ENCODE peak calls at places on chromosomes 16 and 17, in eight cellular contexts. D is brain microvascular endothelial cell, I is mesendoderm, O is fibroblast of the aortic adventitia, L is adipocyte, A is AG09309, U is psoas muscle, F is gastrocnemius medialis. N is an unnamed sample.
A peak's percentile ranks its signal among the peaks of the same experiment; 100 is the strongest.

GRCh38 chr17:18038149-18038850 is 668 bp downstream of the ATPAF2 start:
- DNase-seq in A (no peak), F (no peak), U (no peak), D (no peak), O (no peak), L (peak; percentile 36), I (peak; percentile 24), N (peak; percentile 26)

GRCh38 chr17:73069164-73069774 is 23.2 kb downstream of the SLC39A11 start:
- DNase-seq in O (no peak), U (no peak), A (no peak), L (no peak), D (no peak), F (no peak), I (peak; percentile 18), N (no peak)

GRCh38 chr17:39624313-39624712 is 2.4 kb upstream of the PPP1R1B start:
- DNase-seq in D (no peak), O (no peak), L (no peak), F (no peak), A (no peak), I (no peak), U (no peak), N (no peak)

GRCh38 chr17:80008383-80008840 is 27.3 kb downstream of the TBC1D16 start:
- DNase-seq in L (peak; percentile 85), O (peak; percentile 56), F (peak; percentile 53), A (no peak), D (peak; percentile 44), U (peak; percentile 83), I (peak; percentile 83), N (peak; percentile 63)

GRCh38 chr17:48247038-48247437 is 139.5 kb downstream of the SNX11 start:
- DNase-seq in U (no peak), D (no peak), A (no peak), O (no peak), L (no peak), I (no peak), F (no peak), N (no peak)

GRCh38 chr16:4564661-4565267 is 8.6 kb downstream of the C16orf96 start:
- DNase-seq in D (no peak), O (no peak), F (no peak), I (peak; percentile 28), A (no peak), U (no peak), L (no peak), N (no peak)

GRCh38 chr16:22890976-22891375 is 77.0 kb downstream of the HS3ST2 start:
- DNase-seq in A (no peak), I (no peak), L (no peak), D (no peak), O (no peak), F (no peak), U (no peak), N (no peak)

GRCh38 chr17:27959382-27959709 is 66.2 kb upstream of the LYRM9 start:
- DNase-seq in O (no peak), A (no peak), D (no peak), F (no peak), I (peak; percentile 76), U (no peak), L (no peak), N (no peak)

GRCh38 chr16:1533443-1533951 is at the start of gene TMEM204:
- DNase-seq in I (peak; percentile 55), D (peak; percentile 46), O (peak; percentile 86), F (peak; percentile 61), L (peak; percentile 80), A (peak; percentile 40), U (peak; percentile 79), N (peak; percentile 86)

GRCh38 chr17:17702821-17703607 is 21.8 kb downstream of the RAI1 start:
- DNase-seq in A (no peak), F (no peak), L (no peak), D (no peak), O (no peak), I (peak; percentile 79), U (no peak), N (peak; percentile 60)

GRCh38 chr16:14669776-14670175 is 24.3 kb downstream of the PLA2G10 start:
- DNase-seq in I (no peak), D (no peak), U (no peak), L (no peak), A (no peak), O (no peak), F (no peak), N (no peak)

GRCh38 chr16:1019934-1020305 is 38.4 kb downstream of the SOX8 start:
- DNase-seq in D (no peak), A (no peak), O (peak; percentile 31), L (no peak), I (no peak), F (no peak), U (no peak), N (peak; percentile 16)

GRCh38 chr17:49887744-49888360 is 40.0 kb upstream of the TAC4 start:
- DNase-seq in I (no peak), F (no peak), A (no peak), L (no peak), D (no peak), O (no peak), U (no peak), N (no peak)

GRCh38 chr17:79659376-79659775 is 48.5 kb upstream of the RBFOX3 start:
- DNase-seq in U (no peak), L (no peak), I (no peak), D (no peak), F (no peak), O (no peak), A (no peak), N (no peak)

DNA sequence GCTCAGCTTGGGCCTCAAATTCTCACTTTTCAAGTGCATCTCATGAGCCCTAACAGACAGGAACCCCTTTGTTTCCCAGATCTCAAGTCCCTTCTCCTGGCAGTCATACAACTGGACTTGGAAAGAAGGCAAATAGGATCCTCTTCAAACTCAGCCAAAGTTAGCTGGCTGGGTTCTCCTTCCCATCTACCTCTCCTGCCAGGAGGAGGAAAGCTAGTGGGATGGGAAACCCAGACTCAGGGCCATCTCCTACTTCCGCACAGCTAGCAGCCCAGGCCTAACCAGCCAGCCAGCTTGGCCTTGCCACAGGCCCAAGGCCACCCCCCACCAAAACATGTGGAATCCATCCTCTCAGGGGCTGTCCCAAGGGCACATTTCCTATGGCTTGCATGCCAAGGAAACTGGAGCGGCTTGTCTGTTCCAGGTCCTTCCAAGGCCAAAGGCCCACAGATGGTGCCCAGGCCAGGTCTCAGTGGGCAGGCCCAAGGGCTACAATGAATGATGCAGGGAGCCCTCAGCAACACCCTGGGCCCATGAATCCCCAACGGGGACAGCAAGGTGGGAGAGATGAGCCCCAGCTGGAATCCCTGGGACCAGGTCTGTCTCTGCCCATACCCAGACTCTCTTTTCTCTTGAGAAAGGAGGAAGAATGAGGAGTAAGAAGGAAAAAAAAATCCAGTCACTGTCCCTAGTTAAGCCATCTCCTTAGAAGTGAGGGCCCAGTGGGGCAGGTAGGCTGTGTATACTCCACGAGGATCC is 1.7 kb downstream of the SMARCD2 start:
- DNase-seq in I (no peak), U (peak; percentile 60), F (no peak), D (no peak), O (peak; percentile 46), L (no peak), A (no peak), N (peak; percentile 52)
- H3K4me3 ChIP-seq in I (no peak overlapping the region), U (peak overlapping the region; percentile 83), F (peak overlapping the region; percentile 94), D (peak overlapping the region; percentile 84), O (peak overlapping the region; percentile 92), L (peak overlapping the region; percentile 96), A (peak overlapping the region; percentile 88), N (peak overlapping the region; percentile 90)

GRCh38 chr17:63997341-63998048 is 656 bp upstream of the PRR29 start:
- DNase-seq in L (no peak), O (no peak), I (peak; percentile 54), A (no peak), D (no peak), F (no peak), U (no peak), N (no peak)
- H3K4me3 ChIP-seq in L (peak overlapping the region; percentile 83), O (peak overlapping the region; percentile 74), I (peak overlapping the region; percentile 72), A (peak overlapping the region; percentile 74), D (peak overlapping the region; percentile 67), F (peak overlapping the region; percentile 60), U (peak overlapping the region; percentile 64), N (peak overlapping the region; percentile 67)

GRCh38 chr17:40810505-40810904 is 10.7 kb upstream of the KRT28 start:
- DNase-seq in L (no peak), O (peak; percentile 41), A (no peak), D (no peak), F (no peak), U (no peak), I (no peak), N (no peak)
- H3K4me3 ChIP-seq in L (no peak overlapping the region), O (no peak overlapping the region), A (no peak overlapping the region), D (no peak overlapping the region), F (no peak overlapping the region), U (no peak overlapping the region), I (no peak overlapping the region), N (no peak overlapping the region)

GRCh38 chr17:64502809-64503208 is 3.3 kb downstream of the DDX5 start:
- DNase-seq in I (no peak), D (no peak), A (no peak), O (no peak), L (no peak), U (no peak), F (no peak), N (no peak)
- H3K4me3 ChIP-seq in I (no peak overlapping the region), D (no peak overlapping the region), A (no peak overlapping the region), O (peak overlapping the region; percentile 98), L (peak overlapping the region; percentile 93), U (peak overlapping the region; percentile 97), F (no peak overlapping the region), N (no peak overlapping the region)

GRCh38 chr17:45413498-45413923 is 19.2 kb downstream of the ARHGAP27 start:
- DNase-seq in A (no peak), U (peak; percentile 55), I (no peak), O (no peak), F (peak; percentile 14), L (no peak), D (no peak), N (no peak)

GRCh38 chr17:45409659-45410076 is 23.0 kb downstream of the ARHGAP27 start:
- DNase-seq in U (no peak), F (no peak), O (no peak), L (no peak), D (no peak), A (no peak), I (no peak), N (no peak)

GRCh38 chr17:45410144-45411091 is 22.3 kb downstream of the ARHGAP27 start:
- DNase-seq in O (no peak), I (no peak), A (no peak), F (no peak), L (no peak), U (no peak), D (no peak), N (no peak)

GRCh38 chr17:45408611-45409421 is 23.9 kb downstream of the ARHGAP27 start:
- DNase-seq in L (peak; percentile 19), A (no peak), D (no peak), I (peak; percentile 62), O (no peak), U (no peak), F (no peak), N (no peak)

DNA sequence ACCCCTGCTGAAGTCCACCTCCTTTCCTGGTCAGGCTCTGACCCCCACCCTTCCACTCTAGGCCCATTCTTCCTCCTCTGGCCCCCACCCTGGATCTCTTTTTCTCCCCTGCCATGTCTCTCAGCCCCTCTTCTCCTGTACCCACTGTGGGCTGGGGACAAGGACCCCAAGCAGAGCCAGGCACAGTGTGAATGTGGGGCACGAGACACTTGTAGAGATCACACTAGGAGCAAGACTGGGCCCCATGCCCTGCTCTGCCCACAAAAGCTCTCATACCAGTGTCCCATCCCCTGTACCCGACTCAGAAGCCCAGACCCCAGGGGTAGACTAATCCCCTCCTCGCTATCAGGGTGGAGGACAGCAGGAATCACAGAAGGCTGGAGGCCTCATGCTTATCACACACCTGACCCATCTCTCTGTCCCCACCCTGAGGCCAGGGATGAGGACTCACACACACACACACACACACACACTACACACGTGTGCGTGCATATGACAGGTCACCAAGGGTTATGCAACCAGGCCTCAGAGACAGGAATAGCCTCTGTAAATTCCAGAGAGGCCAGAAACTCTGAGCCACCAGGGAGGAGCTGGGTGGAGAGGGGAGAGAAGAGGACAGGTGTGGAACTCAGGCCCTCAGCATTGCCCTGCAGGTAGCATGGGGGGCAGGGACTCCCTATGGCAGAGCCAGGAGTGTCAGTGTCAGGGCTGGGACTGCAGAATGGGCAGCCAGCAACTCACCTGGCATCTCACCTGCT is 21.1 kb downstream of the ARHGAP27 start:
- DNase-seq in A (no peak), L (no peak), D (no peak), I (no peak), O (no peak), U (no peak), F (no peak), N (no peak)
- H3K4me3 ChIP-seq in A (no peak overlapping the region), L (no peak overlapping the region), D (no peak overlapping the region), I (no peak overlapping the region), O (no peak overlapping the region), U (no peak overlapping the region), F (no peak overlapping the region), N (no peak overlapping the region)